ENCODE peak calls at places on chromosomes 12 and 14, in seven cellular contexts. P is AG09309; A is activated CD8-positive, alpha-beta memory T cell treated with anti-CD3 and anti-CD28 coated beads for 1 hour; M is heart right ventricle; J is progenitor cell of endocrine pancreas; K is kidney tubule cell; R is germinal center. S is an unnamed sample.

GRCh38 chr12:89756638-89757321 is 48.1 kb upstream of the ATP2B1 start:
- DNase-seq in K (peak; percentile 92), R (peak; percentile 66), J (no peak), A (no peak), P (peak; percentile 100), M (peak; percentile 9), S (no peak)

GRCh38 chr12:6281081-6281809 is 29.2 kb upstream of the PLEKHG6 start:
- DNase-seq in K (no peak), R (no peak), P (no peak), M (no peak), J (no peak), A (no peak), S (peak; percentile 18)

GRCh38 chr14:51236314-51236713 is 3.7 kb upstream of the TMX1 start:
- DNase-seq in P (no peak), M (no peak), A (no peak), R (no peak), K (peak; percentile 24), J (no peak), S (no peak)

GRCh38 chr12:11978985-11979384 is 91.8 kb upstream of the BCL2L14 start:
- DNase-seq in P (no peak), M (no peak), K (peak; percentile 51), A (no peak), J (no peak), R (no peak), S (no peak)

GRCh38 chr14:54420478-54421116 is 20.6 kb downstream of the CNIH1 start:
- DNase-seq in P (no peak), J (no peak), K (peak; percentile 52), M (peak; percentile 32), A (no peak), R (no peak), S (peak; percentile 33)

GRCh38 chr12:115004469-115005146 is 320.6 kb upstream of the TBX3 start:
- DNase-seq in R (no peak), M (no peak), A (no peak), K (peak; percentile 3), J (no peak), P (no peak), S (no peak)

GRCh38 chr12:25052191-25053020 is 103.5 kb upstream of the BCAT1 start:
- DNase-seq in A (no peak), R (peak; percentile 72), P (no peak), M (peak; percentile 15), K (no peak), J (no peak), S (no peak)

GRCh38 chr12:75596406-75596805 is 85.0 kb upstream of the KRR1 start:
- DNase-seq in K (no peak), M (no peak), R (no peak), J (no peak), A (no peak), P (no peak), S (no peak)

GRCh38 chr12:119676022-119676421 is 8.1 kb downstream of the PRKAB1 start:
- DNase-seq in M (no peak), R (no peak), K (no peak), P (no peak), J (no peak), A (no peak), S (no peak)

GRCh38 chr12:106131671-106132070 is 7.1 kb downstream of the NUAK1 start:
- DNase-seq in A (no peak), R (no peak), K (no peak), P (no peak), M (no peak), J (no peak), S (no peak)

GRCh38 chr14:74905595-74906142 is 17.4 kb downstream of the RPS6KL1 start:
- DNase-seq in K (peak; percentile 50), P (no peak), J (peak; percentile 72), M (peak; percentile 71), A (peak; percentile 74), R (peak; percentile 83), S (no peak)

GRCh38 chr12:132151145-132151765 is 7.0 kb downstream of the NOC4L start:
- DNase-seq in K (no peak), P (no peak), J (peak; percentile 8), A (no peak), R (no peak), M (no peak), S (no peak)

GRCh38 chr12:121773011-121773777 is 20.3 kb downstream of the RHOF start:
- DNase-seq in R (peak; percentile 92), A (peak; percentile 66), J (peak; percentile 66), K (peak; percentile 83), M (peak; percentile 64), P (no peak), S (peak; percentile 81)

GRCh38 chr12:121214171-121214777 is 4.3 kb downstream of the P2RX4 start:
- DNase-seq in R (no peak), A (no peak), P (peak; percentile 45), M (no peak), J (no peak), K (peak; percentile 80), S (no peak)

GRCh38 chr12:103599274-103599673 is 12.2 kb downstream of the STAB2 start:
- DNase-seq in M (no peak), K (no peak), R (no peak), A (no peak), J (no peak), P (no peak), S (no peak)

GRCh38 chr12:106080111-106080732 is 58.5 kb downstream of the NUAK1 start:
- DNase-seq in P (peak; percentile 81), A (no peak), R (no peak), M (no peak), K (peak; percentile 13), J (no peak), S (no peak)

GRCh38 chr12:88578274-88578673 is 2.0 kb downstream of the KITLG start:
- DNase-seq in A (no peak), R (no peak), K (peak; percentile 44), M (no peak), P (no peak), J (no peak), S (no peak)

GRCh38 chr14:35331605-35332516 is 39.7 kb downstream of the PSMA6 start:
- DNase-seq in P (no peak), K (peak; percentile 96), A (no peak), R (no peak), M (no peak), J (no peak), S (peak; percentile 81)

GRCh38 chr12:52175411-52176350 is 16.1 kb downstream of the KRT80 start:
- DNase-seq in J (no peak), P (no peak), A (no peak), K (no peak), R (no peak), M (no peak), S (no peak)

GRCh38 chr14:101824339-101824727 is 62.8 kb downstream of the PPP2R5C start:
- DNase-seq in M (no peak), R (peak; percentile 62), P (no peak), K (peak; percentile 62), A (no peak), J (no peak), S (no peak)

GRCh38 chr12:104304261-104305004 is 894 bp downstream of the EID3 start:
- DNase-seq in P (no peak), M (no peak), K (no peak), J (no peak), A (no peak), R (no peak), S (no peak)

GRCh38 chr12:112887542-112887941 is 19.2 kb upstream of the OAS1 start:
- DNase-seq in P (no peak), A (no peak), K (no peak), J (no peak), M (no peak), R (no peak), S (no peak)

GRCh38 chr14:44662250-44662891 is 155.3 kb upstream of the FSCB start:
- DNase-seq in K (peak; percentile 20), A (no peak), M (no peak), J (no peak), R (no peak), P (no peak), S (no peak)

GRCh38 chr12:47377414-47378221 is 297.9 kb upstream of the AMIGO2 start:
- DNase-seq in J (no peak), K (peak; percentile 82), R (no peak), P (peak; percentile 98), A (no peak), M (peak; percentile 92), S (peak; percentile 73)

GRCh38 chr12:130434560-130434959 is 96.9 kb downstream of the PIWIL1 start:
- DNase-seq in A (no peak), P (no peak), R (no peak), J (no peak), K (no peak), M (no peak), S (no peak)

GRCh38 chr12:27383429-27384260 is 51.0 kb downstream of the BMAL2 start:
- DNase-seq in J (peak; percentile 72), K (peak; percentile 89), A (peak; percentile 47), M (peak; percentile 74), R (peak; percentile 73), P (peak; percentile 71), S (peak; percentile 53)

GRCh38 chr12:59737725-59738463 is 142.1 kb downstream of the SLC16A7 start:
- DNase-seq in A (no peak), M (no peak), R (no peak), P (no peak), K (no peak), J (no peak), S (no peak)

GRCh38 chr14:81402123-81402495 is 2.0 kb upstream of the STON2 start:
- DNase-seq in M (no peak), R (no peak), J (no peak), K (peak; percentile 47), P (no peak), A (no peak), S (no peak)

GRCh38 chr12:116528067-116528466 is 31.1 kb upstream of the MAP1LC3B2 start:
- DNase-seq in M (no peak), J (no peak), K (peak; percentile 92), P (peak; percentile 71), R (no peak), A (no peak), S (no peak)